ENCODE peak calls at places on chromosomes 2 and 18, in eight cellular contexts. S is neural progenitor cell, B is neuronal stem cell, F is PC-3, N is GM23338, Z is H9, J is GM23248, X is endothelial cell of umbilical vein. L is an unnamed sample. For H3K4me1, the result is how much of the 10 kb centered on the place peaks cover.

GRCh38 chr2:99141110-99142108 is at the start of gene C2orf15:
- DNase-seq in S (peak), B (peak), F (peak), N (peak), Z (peak), J (peak), X (peak), L (peak)

GRCh38 chr2:119638891-119639539 is 40.0 kb upstream of the TMEM177 start:
- DNase-seq in S (peak), B (peak), F (no peak), N (peak), Z (peak), J (no peak), X (no peak), L (no peak)

GRCh38 chr2:25339791-25340339 is 1.9 kb downstream of the DNMT3A start:
- DNase-seq in S (peak), B (no peak), F (no peak), N (peak), Z (peak), J (no peak), X (no peak), L (no peak)

GRCh38 chr18:31943895-31944816 is 1.2 kb upstream of the TRAPPC8 start:
- DNase-seq in S (no peak), B (no peak), F (no peak), N (no peak), Z (no peak), J (no peak), X (peak), L (no peak)

GRCh38 chr2:74002515-74003391 is 18.0 kb downstream of the TET3 start:
- DNase-seq in S (peak), B (peak), F (peak), N (peak), Z (peak), J (peak), X (peak), L (peak)

GRCh38 chr2:188410504-188411235 is 119.0 kb downstream of the GULP1 start:
- DNase-seq in S (no peak), B (no peak), F (peak), N (peak), Z (peak), J (peak), X (no peak), L (no peak)

GRCh38 chr2:189751080-189751658 is 11.4 kb downstream of the OSGEPL1 start:
- DNase-seq in S (peak), B (peak), F (peak), N (peak), Z (peak), J (peak), X (peak), L (peak)

GRCh38 chr2:201781583-201782051 is 884 bp upstream of the ALS2 start:
- DNase-seq in S (peak), B (no peak), F (no peak), N (peak), Z (no peak), J (peak), X (no peak), L (no peak)

GRCh38 chr2:1628893-1629292 is 115.4 kb downstream of the PXDN start:
- DNase-seq in S (no peak), B (no peak), F (peak), N (no peak), Z (no peak), J (peak), X (peak), L (no peak)

GRCh38 chr2:59236723-59237122 is 995.6 kb upstream of the FANCL start:
- DNase-seq in S (no peak), B (no peak), F (peak), N (no peak), Z (no peak), J (peak), X (no peak), L (no peak)

GRCh38 chr18:463442-464310 is 36.8 kb downstream of the COLEC12 start:
- DNase-seq in S (peak), B (peak), F (no peak), N (peak), Z (peak), J (peak), X (no peak), L (peak)

GRCh38 chr2:237490805-237491194 is 3.7 kb downstream of the MLPH start:
- DNase-seq in S (no peak), B (no peak), F (no peak), N (no peak), Z (no peak), J (no peak), X (no peak), L (no peak)

GRCh38 chr2:150674283-150674682 is 186.8 kb upstream of the RND3 start:
- DNase-seq in S (no peak), B (no peak), F (no peak), N (no peak), Z (no peak), J (peak), X (no peak), L (no peak)

GRCh38 chr2:156986339-156986988 is 271.0 kb upstream of the GALNT5 start:
- DNase-seq in S (peak), B (peak), F (peak), N (peak), Z (peak), J (no peak), X (no peak), L (no peak)

GRCh38 chr2:201406077-201406662 is 45.1 kb downstream of the TRAK2 start:
- DNase-seq in S (no peak), B (no peak), F (peak), N (no peak), Z (no peak), J (peak), X (peak), L (no peak)

GRCh38 chr18:51030537-51031258 is 685 bp downstream of the SMAD4 start:
- DNase-seq in S (peak), B (peak), F (peak), N (peak), Z (peak), J (peak), X (peak), L (peak)

GRCh38 chr2:223032187-223033142 is 19.5 kb upstream of the KCNE4 start:
- DNase-seq in S (no peak), B (no peak), F (peak), N (no peak), Z (no peak), J (no peak), X (no peak), L (no peak)

GRCh38 chr2:97868986-97869721 is 126.6 kb downstream of the TMEM131 start:
- DNase-seq in S (no peak), B (peak), F (peak), N (peak), Z (peak), J (peak), X (peak), L (peak)

GRCh38 chr2:72824224-72824842 is 1.5 kb downstream of the EXOC6B start:
- DNase-seq in S (no peak), B (no peak), F (peak), N (peak), Z (no peak), J (peak), X (peak), L (peak)

GRCh38 chr2:100814453-100814852 is 5.5 kb upstream of the NPAS2 start:
- DNase-seq in S (no peak), B (no peak), F (no peak), N (no peak), Z (no peak), J (no peak), X (no peak), L (no peak)

GRCh38 chr2:203352604-203353255 is 24.5 kb downstream of the ABI2 start:
- DNase-seq in S (no peak), B (no peak), F (peak), N (no peak), Z (no peak), J (no peak), X (no peak), L (no peak)

GRCh38 chr2:9638532-9638931 is 7.7 kb upstream of the YWHAQ start:
- DNase-seq in S (no peak), B (no peak), F (peak), N (no peak), Z (no peak), J (peak), X (peak), L (no peak)

GRCh38 chr2:9639740-9640337 is 9.0 kb upstream of the YWHAQ start:
- DNase-seq in S (no peak), B (no peak), F (no peak), N (no peak), Z (no peak), J (no peak), X (no peak), L (no peak)

GRCh38 chr2:9634121-9634520 is 3.3 kb upstream of the YWHAQ start:
- DNase-seq in S (no peak), B (no peak), F (no peak), N (no peak), Z (no peak), J (no peak), X (no peak), L (no peak)

GRCh38 chr2:9639000-9639602 is 8.3 kb upstream of the YWHAQ start:
- DNase-seq in S (no peak), B (no peak), F (no peak), N (no peak), Z (no peak), J (peak), X (no peak), L (no peak)

DNA sequence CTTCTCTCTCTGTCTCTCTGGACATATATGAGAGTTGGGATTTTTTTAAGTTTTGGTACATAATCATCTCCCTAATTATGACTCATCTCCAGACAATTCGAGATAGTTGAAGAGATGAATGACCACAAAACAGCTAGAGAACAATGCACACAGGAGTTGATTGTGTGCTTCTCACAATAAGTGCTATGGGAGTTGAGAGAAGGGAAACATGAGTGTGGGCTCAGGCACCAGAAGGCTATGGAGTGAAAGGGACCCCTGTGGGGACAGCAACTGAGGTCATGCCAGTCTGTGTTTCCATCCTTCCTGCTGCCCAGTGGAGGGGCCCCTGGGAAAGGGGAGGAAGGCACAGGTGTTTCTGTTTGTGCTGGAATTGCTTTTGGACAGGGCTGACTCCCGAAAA is 6.5 kb upstream of the YWHAQ start:
- DNase-seq in S (peak), B (no peak), F (peak), N (no peak), Z (no peak), J (peak), X (peak), L (no peak)
- H3K4me2 ChIP-seq in S (no peak), B (no peak), F (peak), N (no peak), Z (no peak), J (peak), X (no peak), L (no peak)

DNA sequence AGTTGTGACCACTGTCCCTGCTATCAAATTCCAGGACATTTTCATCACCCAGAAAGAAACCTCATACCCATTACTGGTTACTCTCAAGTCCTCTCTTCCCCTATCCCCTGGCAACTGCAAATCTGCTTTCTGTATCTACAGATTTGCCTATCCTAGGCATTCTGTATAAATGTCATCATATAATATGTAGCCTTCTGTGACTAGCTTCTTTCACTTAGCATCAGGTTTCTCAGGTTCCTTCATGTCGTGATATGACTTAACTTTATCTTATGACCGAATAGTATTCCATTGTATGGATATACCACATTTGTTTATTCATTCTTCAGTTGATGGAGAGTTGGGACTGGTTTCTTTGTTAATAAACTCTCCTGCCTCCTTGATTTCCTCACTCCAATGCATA is 60.5 kb downstream of the PMAIP1 start:
- DNase-seq in S (no peak), B (no peak), F (no peak), N (no peak), Z (no peak), J (no peak), X (no peak), L (no peak)
- H3K27ac ChIP-seq in S (no peak), B (no peak), F (no peak), N (no peak), Z (no peak), J (no peak), X (no peak), L (no peak)

GRCh38 chr2:11835403-11835802 is 89.0 kb downstream of the LPIN1 start:
- DNase-seq in S (no peak), B (no peak), F (peak), N (no peak), Z (no peak), J (peak), X (no peak), L (no peak)
- H3K4me1 ChIP-seq in S (under half), B (under half), F (under half), N (under half), Z (under half), J (under half), X (under half), L (under half)

DNA sequence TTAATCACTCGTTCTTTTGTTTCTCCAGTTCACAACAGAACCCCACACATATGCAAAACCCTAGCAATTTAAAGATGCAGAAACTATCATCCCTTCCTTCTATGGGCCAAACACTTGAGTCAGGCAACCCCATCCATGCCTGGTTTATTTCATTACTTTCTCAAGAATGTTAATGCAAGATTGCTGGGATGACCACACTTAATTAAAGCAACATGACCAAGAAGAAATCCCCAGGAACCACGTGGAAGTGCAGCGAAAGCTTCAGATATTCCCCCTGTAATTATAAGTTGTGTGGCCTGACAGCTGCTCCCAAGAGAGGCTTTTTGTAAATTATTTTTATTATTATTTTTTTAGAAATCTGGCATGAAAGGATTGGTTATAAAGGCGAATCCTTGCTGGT is 246.2 kb upstream of the ID2 start:
- DNase-seq in S (no peak), B (no peak), F (no peak), N (no peak), Z (no peak), J (peak), X (no peak), L (no peak)
- H3K4me2 ChIP-seq in S (no peak), B (no peak), F (no peak), N (peak), Z (no peak), J (no peak), X (no peak), L (no peak)

GRCh38 chr2:234724850-234725249 is 227.0 kb upstream of the SH3BP4 start:
- DNase-seq in S (no peak), B (no peak), F (no peak), N (no peak), Z (no peak), J (no peak), X (no peak), L (no peak)
- H3K27ac ChIP-seq in S (no peak), B (no peak), F (no peak), N (no peak), Z (no peak), J (no peak), X (no peak), L (no peak)

GRCh38 chr18:28114472-28114871 is 62.5 kb downstream of the CDH2 start:
- DNase-seq in S (no peak), B (no peak), F (peak), N (no peak), Z (no peak), J (peak), X (peak), L (no peak)
- H3K4me1 ChIP-seq in S (under half), B (under half), F (half or more), N (under half), Z (under half), J (half or more), X (under half), L (under half)

L was measured in trophoblast cell.